ENCODE peak calls at places on chromosomes 5 and 9, in eight cellular contexts. F, R, G, E, K, B, C and V are unnamed samples.
A peak's percentile ranks its signal among the peaks of the same experiment; 100 is the strongest.

GRCh38 chr5:170151105-170151831 is 45.6 kb downstream of the FOXI1 start:
- DNase-seq in C (peak; percentile 84), E (no peak), F (no peak), K (no peak), G (no peak), R (peak; percentile 89), B (peak; percentile 81), V (peak; percentile 34)

GRCh38 chr9:132410642-132411041 is 631 bp downstream of the CFAP77 start:
- DNase-seq in R (no peak), E (no peak), K (no peak), B (no peak), F (no peak), C (no peak), G (no peak), V (no peak)

GRCh38 chr9:347667-348292 is 133.1 kb downstream of the DOCK8 start:
- DNase-seq in C (peak; percentile 55), F (no peak), E (no peak), R (no peak), K (no peak), B (no peak), G (no peak), V (no peak)

GRCh38 chr9:87831159-87831558 is 51.5 kb upstream of the SPATA31E1 start:
- DNase-seq in B (no peak), R (no peak), F (no peak), K (no peak), G (no peak), E (no peak), C (no peak), V (no peak)

GRCh38 chr5:160475864-160476438 is 54.3 kb downstream of the PTTG1 start:
- DNase-seq in G (no peak), K (no peak), B (no peak), E (no peak), R (no peak), C (no peak), F (no peak), V (no peak)

GRCh38 chr5:72597456-72597948 is 90.3 kb upstream of the ZNF366 start:
- DNase-seq in B (no peak), R (no peak), C (peak; percentile 86), K (no peak), F (peak; percentile 31), E (no peak), G (no peak), V (no peak)

GRCh38 chr9:110977259-110977709 is 61.0 kb downstream of the LPAR1 start:
- DNase-seq in C (peak; percentile 69), B (no peak), K (no peak), F (peak; percentile 70), E (no peak), G (peak; percentile 10), R (peak; percentile 43), V (no peak)

GRCh38 chr9:21070171-21070571 is 7.6 kb downstream of the IFNB1 start:
- DNase-seq in C (peak; percentile 95), E (no peak), R (peak; percentile 65), G (peak; percentile 39), B (no peak), K (no peak), F (no peak), V (no peak)

GRCh38 chr5:82295959-82296557 is 17.9 kb upstream of the RPS23 start:
- DNase-seq in C (peak; percentile 11), B (no peak), E (no peak), G (no peak), K (no peak), R (no peak), F (no peak), V (no peak)

GRCh38 chr5:12901696-12902095 is 997.5 kb upstream of the CTNND2 start:
- DNase-seq in B (no peak), R (no peak), K (no peak), F (no peak), C (no peak), G (no peak), E (no peak), V (no peak)

GRCh38 chr9:14313378-14313940 is 482 bp downstream of the NFIB start:
- DNase-seq in G (no peak), F (peak; percentile 38), C (peak; percentile 61), E (peak; percentile 76), R (peak; percentile 70), B (no peak), K (no peak), V (no peak)

GRCh38 chr5:172523146-172523745 is 68.9 kb upstream of the SH3PXD2B start:
- DNase-seq in F (no peak), C (no peak), K (no peak), R (no peak), B (no peak), G (no peak), E (no peak), V (no peak)

GRCh38 chr5:144196612-144197011 is 25.9 kb downstream of the KCTD16 start:
- DNase-seq in B (no peak), F (no peak), R (no peak), E (no peak), C (no peak), G (no peak), K (no peak), V (no peak)

GRCh38 chr9:113587471-113588031 is 124.0 kb downstream of the RGS3 start:
- DNase-seq in C (no peak), G (peak; percentile 48), E (peak; percentile 82), F (no peak), K (no peak), R (peak; percentile 91), B (peak; percentile 86), V (no peak)
- H3K27ac ChIP-seq in C (no peak overlapping the region), G (no peak overlapping the region), E (peak overlapping the region; percentile 61), F (peak overlapping the region; percentile 74), K (peak overlapping the region; percentile 10), R (peak overlapping the region; percentile 76), B (no peak overlapping the region), V (no peak overlapping the region)

DNA sequence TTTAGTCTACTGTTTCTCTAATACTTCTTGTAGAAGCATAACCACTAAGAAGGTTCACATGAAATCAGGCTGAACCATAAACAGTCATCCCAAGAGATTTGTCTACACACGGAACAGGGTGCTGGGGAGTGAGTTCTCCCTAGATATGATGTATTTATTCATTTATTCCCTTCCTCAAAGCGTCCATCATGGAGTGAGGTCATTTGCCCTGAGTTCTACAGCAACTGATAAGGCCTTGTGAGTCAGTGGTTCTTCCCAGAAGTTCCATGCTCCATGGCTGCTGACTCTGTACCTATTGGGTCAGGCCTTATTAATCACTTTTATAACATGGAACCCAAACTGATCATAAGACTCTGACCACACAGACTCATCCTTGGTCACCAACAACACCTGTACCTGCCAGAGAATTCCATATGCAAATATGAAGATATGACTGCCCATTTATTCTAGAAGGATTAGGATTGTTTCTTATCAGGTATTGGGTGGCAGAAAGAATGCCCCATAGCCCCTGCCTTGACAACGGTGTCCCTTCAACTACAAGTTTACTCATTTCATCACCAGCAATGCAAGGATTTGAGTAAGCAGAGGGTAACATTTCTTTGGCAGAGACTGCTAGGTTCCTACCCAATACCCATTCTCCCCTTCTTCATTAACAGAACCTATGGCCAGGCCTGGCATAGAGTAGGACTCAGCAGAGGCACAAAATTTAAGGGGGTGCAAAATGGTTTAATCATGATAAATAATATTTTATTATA is 118.1 kb downstream of the LHFPL2 start:
- DNase-seq in B (no peak), C (peak; percentile 95), R (no peak), K (no peak), E (no peak), G (no peak), F (no peak), V (no peak)
- H3K4me1 ChIP-seq in B (no peaks in the 10 kb centered on the region), C (peaks cover 67% of the 10 kb centered on the region), R (peaks cover 13% of the 10 kb centered on the region), K (no peaks in the 10 kb centered on the region), E (peaks cover 5% of the 10 kb centered on the region), G (peaks cover 13% of the 10 kb centered on the region), F (peaks cover 15% of the 10 kb centered on the region), V (no peaks in the 10 kb centered on the region)

GRCh38 chr9:126735482-126735881 is 69.4 kb upstream of the ZBTB43 start:
- DNase-seq in F (no peak), C (no peak), G (no peak), K (no peak), R (no peak), E (no peak), B (no peak), V (no peak)

GRCh38 chr9:126738553-126738952 is 66.3 kb upstream of the ZBTB43 start:
- DNase-seq in R (no peak), G (no peak), F (no peak), K (no peak), B (no peak), E (no peak), C (no peak), V (no peak)

GRCh38 chr9:126734877-126735276 is 70.0 kb upstream of the ZBTB43 start:
- DNase-seq in E (no peak), G (no peak), K (no peak), B (no peak), R (no peak), F (no peak), C (no peak), V (no peak)

DNA sequence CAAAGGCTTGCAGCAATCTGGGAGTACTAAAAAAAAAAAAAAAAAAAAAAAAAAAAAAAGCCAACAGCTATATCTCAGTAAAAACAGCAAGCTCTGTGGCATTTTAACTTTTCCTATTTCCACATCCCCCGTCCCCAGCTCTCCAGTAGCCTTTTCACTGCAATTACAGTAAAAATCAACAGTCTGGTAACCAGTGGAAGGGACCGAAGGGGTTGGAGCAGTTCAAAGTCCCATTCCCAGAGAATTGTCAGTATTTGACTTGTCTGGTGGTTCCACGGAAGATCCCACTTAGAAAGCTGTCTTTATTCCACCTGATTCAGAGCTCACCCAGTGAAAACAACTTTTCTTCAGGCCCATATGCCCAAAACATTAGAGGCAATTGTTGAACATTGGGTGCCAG is 71.8 kb upstream of the ZBTB43 start:
- DNase-seq in R (no peak), F (no peak), K (no peak), G (no peak), B (no peak), C (no peak), E (no peak), V (no peak)
- H3K27ac ChIP-seq in R (no peak overlapping the region), F (no peak overlapping the region), K (no peak overlapping the region), G (no peak overlapping the region), B (no peak overlapping the region), C (no peak overlapping the region), E (no peak overlapping the region), V (no peak overlapping the region)

GRCh38 chr9:38032266-38032830 is 36.7 kb downstream of the SHB start:
- DNase-seq in E (no peak), C (no peak), B (no peak), R (no peak), K (no peak), G (no peak), F (peak; percentile 90), V (no peak)

GRCh38 chr9:38031594-38031993 is 37.4 kb downstream of the SHB start:
- DNase-seq in R (no peak), F (no peak), K (no peak), C (no peak), B (no peak), E (no peak), G (no peak), V (no peak)

GRCh38 chr9:38027714-38028113 is 41.3 kb downstream of the SHB start:
- DNase-seq in K (no peak), E (no peak), G (no peak), B (no peak), C (no peak), F (no peak), R (no peak), V (no peak)

GRCh38 chr9:38029923-38030638 is 38.9 kb downstream of the SHB start:
- DNase-seq in E (no peak), B (no peak), R (no peak), F (no peak), C (no peak), G (no peak), K (no peak), V (no peak)

DNA sequence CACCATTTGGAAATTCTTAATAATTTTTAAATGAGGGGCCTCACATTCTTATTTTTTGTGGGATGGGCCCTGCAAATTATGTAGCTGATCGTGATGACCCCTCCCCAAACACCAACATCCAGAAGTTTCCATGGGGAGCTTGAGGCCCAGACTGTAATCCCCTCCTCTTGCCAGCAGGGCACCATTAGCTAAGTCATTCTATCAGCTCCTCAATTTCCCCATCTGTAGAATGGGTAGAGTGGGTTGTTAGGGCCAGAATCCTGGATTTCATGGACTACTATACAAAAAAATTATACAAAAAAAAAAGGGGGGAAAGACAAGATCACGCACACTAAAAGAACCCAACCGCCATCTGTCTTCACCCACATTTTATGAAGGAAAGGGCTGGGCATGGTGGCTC is 38.4 kb downstream of the SHB start:
- DNase-seq in E (no peak), B (no peak), R (no peak), K (no peak), F (no peak), G (no peak), C (no peak), V (no peak)
- H3K4me1 ChIP-seq in E (peaks cover 40% of the 10 kb centered on the region), B (peaks cover 2% of the 10 kb centered on the region), R (peaks cover 25% of the 10 kb centered on the region), K (no peaks in the 10 kb centered on the region), F (peaks cover 47% of the 10 kb centered on the region), G (peaks cover 8% of the 10 kb centered on the region), C (peaks cover 25% of the 10 kb centered on the region), V (no peaks in the 10 kb centered on the region)